ENCODE peak calls at places on chromosomes 2 and 18, in eight cellular contexts. J is iris pigment epithelial cell; N is NCI-H2029; Z is AG04449; X is testis; W is mucosa of gallbladder; D is hippocampal formation; G is activated CD8-positive, alpha-beta memory T cell treated with anti-CD3 and anti-CD28 coated beads, Interleukin-2, amount 10 ng/mL, durations not matched to agents 7 days and 5 days. Y is an unnamed sample.

GRCh38 chr2:201698588-201699226 is at the start of gene MPP4:
- DNase-seq in J (peak), N (no peak), Z (no peak), X (no peak), W (no peak), D (no peak), G (no peak), Y (no peak)

GRCh38 chr18:52451252-52451651 is 111.3 kb downstream of the DCC start:
- DNase-seq in J (no peak), N (no peak), Z (no peak), X (no peak), W (no peak), D (no peak), G (no peak), Y (no peak)

GRCh38 chr18:42275138-42275535 is 320.1 kb downstream of the PIK3C3 start:
- DNase-seq in J (no peak), N (no peak), Z (no peak), X (no peak), W (no peak), D (no peak), G (no peak), Y (no peak)

GRCh38 chr2:854460-854859 is 96.2 kb upstream of the SNTG2 start:
- DNase-seq in J (peak), N (peak), Z (no peak), X (peak), W (no peak), D (no peak), G (peak), Y (peak)

GRCh38 chr2:105641389-105641811 is 103.3 kb upstream of the NCK2 start:
- DNase-seq in J (no peak), N (no peak), Z (no peak), X (peak), W (no peak), D (peak), G (no peak), Y (peak)

GRCh38 chr2:105744909-105745853 is at the start of gene NCK2:
- DNase-seq in J (peak), N (no peak), Z (no peak), X (no peak), W (no peak), D (no peak), G (no peak), Y (no peak)

GRCh38 chr2:102606353-102606752 is 13.0 kb upstream of the SLC9A2 start:
- DNase-seq in J (peak), N (no peak), Z (no peak), X (no peak), W (no peak), D (no peak), G (no peak), Y (no peak)

GRCh38 chr2:238761802-238762373 is 86.0 kb upstream of the TWIST2 start:
- DNase-seq in J (peak), N (no peak), Z (no peak), X (no peak), W (no peak), D (no peak), G (no peak), Y (no peak)

GRCh38 chr18:48838921-48839818 is 111.6 kb downstream of the SMAD7 start:
- DNase-seq in J (peak), N (no peak), Z (no peak), X (no peak), W (no peak), D (no peak), G (peak), Y (no peak)

Y was measured in vagina.